ENCODE peak calls at places on chromosomes 11 and 22, in nine cellular contexts. C is left lung; N is activated CD8-positive, alpha-beta T cell treated with anti-CD3 and anti-CD28 coated beads for 36 hours; S is transverse colon; H is MCF 10A; I is endothelial cell; F is AG04450; M is WTC11; J is RWPE1. B is an unnamed sample.

GRCh38 chr22:20432244-20432686 is 5.4 kb downstream of the SCARF2 start:
- DNase-seq in C (peak; percentile 28), N (no peak), S (no peak), H (no peak), I (no peak), F (no peak), M (no peak), J (no peak), B (no peak)

GRCh38 chr11:112620621-112621394 is 340.4 kb upstream of the NCAM1 start:
- DNase-seq in C (no peak), N (no peak), S (no peak), H (peak; percentile 32), I (no peak), F (no peak), M (no peak), J (peak; percentile 23), B (no peak)

GRCh38 chr11:1570896-1571759 is 943 bp downstream of the DUSP8 start:
- DNase-seq in C (peak; percentile 30), N (peak; percentile 45), S (no peak), H (no peak), I (peak; percentile 13), F (no peak), M (no peak), J (no peak), B (no peak)

GRCh38 chr11:10038916-10039315 is 255.1 kb downstream of the SBF2 start:
- DNase-seq in C (no peak), N (no peak), S (no peak), H (no peak), I (no peak), F (no peak), M (no peak), J (no peak), B (no peak)

GRCh38 chr11:6410695-6411430 is 8.0 kb downstream of the APBB1 start:
- DNase-seq in C (no peak), N (no peak), S (no peak), H (no peak), I (no peak), F (no peak), M (no peak), J (no peak), B (no peak)

GRCh38 chr11:11583801-11584445 is 37.9 kb downstream of the GALNT18 start:
- DNase-seq in C (no peak), N (no peak), S (no peak), H (no peak), I (no peak), F (no peak), M (no peak), J (no peak), B (no peak)

GRCh38 chr22:50115693-50116092 is 25.9 kb downstream of the MOV10L1 start:
- DNase-seq in C (no peak), N (no peak), S (no peak), H (peak; percentile 47), I (no peak), F (no peak), M (no peak), J (no peak), B (no peak)

GRCh38 chr22:28429711-28430110 is 249.9 kb downstream of the TTC28 start:
- DNase-seq in C (no peak), N (no peak), S (no peak), H (no peak), I (no peak), F (no peak), M (no peak), J (no peak), B (no peak)

GRCh38 chr11:61791737-61792309 is 576 bp downstream of the TMEM258 start:
- DNase-seq in C (peak; percentile 62), N (peak; percentile 79), S (peak; percentile 76), H (peak; percentile 86), I (peak; percentile 66), F (peak; percentile 83), M (peak; percentile 35), J (peak; percentile 71), B (no peak)

GRCh38 chr22:24953294-24954113 is 988 bp downstream of the KIAA1671 start:
- DNase-seq in C (peak; percentile 40), N (no peak), S (peak; percentile 58), H (no peak), I (no peak), F (no peak), M (no peak), J (no peak), B (no peak)

GRCh38 chr11:66877585-66877984 is 20.7 kb downstream of the LRFN4 start:
- DNase-seq in C (no peak), N (no peak), S (no peak), H (no peak), I (no peak), F (no peak), M (no peak), J (no peak), B (no peak)

GRCh38 chr11:61021661-61022212 is 50.3 kb downstream of the CD6 start:
- DNase-seq in C (peak; percentile 55), N (peak; percentile 92), S (peak; percentile 75), H (peak; percentile 46), I (no peak), F (no peak), M (peak; percentile 83), J (peak; percentile 59), B (no peak)

GRCh38 chr22:36258750-36259619 is 6.1 kb downstream of the APOL1 start:
- DNase-seq in C (no peak), N (peak; percentile 76), S (peak; percentile 47), H (no peak), I (peak; percentile 69), F (no peak), M (peak; percentile 64), J (no peak), B (no peak)

GRCh38 chr11:135019343-135019742 is 607.3 kb upstream of the B3GAT1 start:
- DNase-seq in C (no peak), N (no peak), S (no peak), H (no peak), I (no peak), F (no peak), M (no peak), J (no peak), B (no peak)

GRCh38 chr22:44357296-44357961 is 44.7 kb upstream of the SHISAL1 start:
- DNase-seq in C (peak; percentile 17), N (no peak), S (no peak), H (no peak), I (no peak), F (no peak), M (no peak), J (no peak), B (no peak)
- TF ChIP-seq CTCF in C (no peak), N (no peak), S (no peak), H (no peak), I (no peak), F (peak; percentile 20), M (no peak), J (no peak), B (no peak)

GRCh38 chr11:78832226-78832947 is 257.7 kb upstream of the NARS2 start:
- DNase-seq in C (no peak), N (no peak), S (no peak), H (peak; percentile 11), I (no peak), F (no peak), M (no peak), J (no peak), B (no peak)
- TF ChIP-seq CTCF in C (no peak), N (no peak), S (no peak), H (no peak), I (no peak), F (no peak), M (no peak), J (no peak), B (peak; percentile 44)

GRCh38 chr11:34626393-34626792 is 5.5 kb downstream of the EHF start:
- DNase-seq in C (no peak), N (no peak), S (no peak), H (no peak), I (no peak), F (no peak), M (no peak), J (no peak), B (no peak)

GRCh38 chr11:34625576-34625975 is 4.7 kb downstream of the EHF start:
- DNase-seq in C (no peak), N (no peak), S (no peak), H (no peak), I (no peak), F (no peak), M (no peak), J (no peak), B (no peak)

GRCh38 chr11:34623463-34623862 is 2.6 kb downstream of the EHF start:
- DNase-seq in C (no peak), N (no peak), S (no peak), H (no peak), I (no peak), F (no peak), M (no peak), J (no peak), B (no peak)

GRCh38 chr11:34621876-34622275 is 983 bp downstream of the EHF start:
- DNase-seq in C (no peak), N (no peak), S (no peak), H (no peak), I (no peak), F (no peak), M (no peak), J (no peak), B (no peak)

DNA sequence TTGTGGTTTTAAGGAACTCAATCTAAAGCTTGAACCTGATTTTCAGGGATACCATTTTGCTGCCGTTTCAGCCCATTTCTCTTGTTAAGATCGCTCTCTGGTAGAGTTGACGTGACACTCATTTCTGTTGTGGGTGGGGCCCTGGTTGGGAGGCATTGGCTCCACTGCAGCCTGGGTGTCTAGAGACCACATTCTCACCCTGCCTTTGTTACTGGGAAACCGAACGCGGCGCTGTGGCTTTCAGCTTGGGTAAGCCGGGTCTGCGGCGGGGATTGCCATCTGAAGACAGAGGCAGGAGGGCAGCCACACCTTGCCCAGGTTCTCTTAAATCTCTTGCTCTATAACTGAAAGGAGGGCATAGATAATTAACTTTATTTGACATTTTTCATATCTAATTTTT is 3.2 kb downstream of the EHF start:
- DNase-seq in C (no peak), N (peak; percentile 31), S (peak; percentile 75), H (no peak), I (no peak), F (no peak), M (no peak), J (no peak), B (no peak)
- TF ChIP-seq CTCF in C (no peak), N (no peak), S (no peak), H (no peak), I (no peak), F (no peak), M (no peak), J (no peak), B (no peak)

GRCh38 chr11:70084046-70084984 is 6.2 kb downstream of the ANO1 start:
- DNase-seq in C (no peak), N (no peak), S (no peak), H (no peak), I (no peak), F (no peak), M (no peak), J (no peak), B (no peak)

GRCh38 chr11:70080763-70081162 is 2.6 kb downstream of the ANO1 start:
- DNase-seq in C (no peak), N (no peak), S (no peak), H (peak; percentile 66), I (no peak), F (no peak), M (no peak), J (peak; percentile 86), B (no peak)

GRCh38 chr11:70079691-70080090 is 1.6 kb downstream of the ANO1 start:
- DNase-seq in C (no peak), N (no peak), S (no peak), H (peak; percentile 7), I (no peak), F (no peak), M (no peak), J (no peak), B (no peak)

GRCh38 chr11:70085815-70086769 is 8.0 kb downstream of the ANO1 start:
- DNase-seq in C (no peak), N (no peak), S (no peak), H (no peak), I (no peak), F (no peak), M (no peak), J (no peak), B (no peak)

GRCh38 chr11:70082829-70083228 is 4.7 kb downstream of the ANO1 start:
- DNase-seq in C (no peak), N (peak; percentile 9), S (no peak), H (no peak), I (peak; percentile 27), F (no peak), M (no peak), J (no peak), B (no peak)
- TF ChIP-seq CTCF in C (no peak), N (no peak), S (no peak), H (no peak), I (no peak), F (peak; percentile 43), M (no peak), J (no peak), B (no peak)